ENCODE peak calls at places on chromosomes 12 and 14, in six cellular contexts. Z is PC-3, N is A549, V is tibial artery, J is left ventricle myocardium inferior, M is fibroblast of lung. O is an unnamed sample. For H3K4me1, the result is how much of the 10 kb centered on the place peaks cover.

GRCh38 chr14:101068958-101069549 is 165.5 kb upstream of the RTL1 start:
- DNase-seq in M (no peak), N (no peak), J (no peak), Z (no peak), V (peak), O (peak)

GRCh38 chr14:78530078-78530477 is 359.9 kb downstream of the NRXN3 start:
- DNase-seq in Z (peak), N (peak), J (no peak), M (no peak), V (no peak), O (no peak)

GRCh38 chr12:123094349-123095073 is 56.4 kb downstream of the PITPNM2 start:
- DNase-seq in J (no peak), N (peak), V (peak), M (peak), Z (peak), O (no peak)

GRCh38 chr14:68297871-68298468 is 478.4 kb downstream of the RAD51B start:
- DNase-seq in J (no peak), Z (peak), V (no peak), M (peak), N (peak), O (no peak)

GRCh38 chr12:28961948-28962384 is 187.1 kb upstream of the FAR2 start:
- DNase-seq in V (no peak), N (no peak), Z (peak), J (no peak), M (no peak), O (no peak)

GRCh38 chr14:30270200-30271161 is 288.5 kb upstream of the G2E3 start:
- DNase-seq in N (peak), M (peak), V (peak), J (peak), Z (peak), O (peak)

GRCh38 chr12:52042706-52043385 is 8.4 kb upstream of the NR4A1 start:
- DNase-seq in Z (no peak), M (no peak), V (no peak), N (no peak), J (no peak), O (no peak)

GRCh38 chr12:58977476-58977875 is 57.2 kb upstream of the LRIG3 start:
- DNase-seq in M (no peak), Z (no peak), N (no peak), J (no peak), V (no peak), O (no peak)

GRCh38 chr12:51242150-51242549 is 3.5 kb downstream of the DAZAP2 start:
- DNase-seq in J (peak), M (no peak), Z (no peak), V (peak), N (no peak), O (no peak)

GRCh38 chr12:93164103-93164880 is 213.4 kb upstream of the NUDT4 start:
- DNase-seq in V (no peak), J (no peak), M (no peak), Z (peak), N (no peak), O (no peak)

GRCh38 chr14:87745507-87746118 is 247.4 kb downstream of the GALC start:
- DNase-seq in N (peak), M (peak), V (no peak), J (no peak), Z (peak), O (no peak)

GRCh38 chr12:123741937-123742572 is 20.0 kb upstream of the DNAH10 start:
- DNase-seq in Z (no peak), V (no peak), J (no peak), N (no peak), M (no peak), O (no peak)

GRCh38 chr12:96240251-96240650 is 46.1 kb downstream of the ELK3 start:
- DNase-seq in V (no peak), N (no peak), Z (no peak), J (no peak), M (no peak), O (no peak)

GRCh38 chr12:96240656-96241055 is 46.5 kb downstream of the ELK3 start:
- DNase-seq in Z (no peak), V (no peak), N (no peak), M (no peak), J (no peak), O (no peak)

GRCh38 chr12:96238336-96239031 is 44.3 kb downstream of the ELK3 start:
- DNase-seq in M (peak), Z (no peak), J (peak), V (no peak), N (no peak), O (no peak)

GRCh38 chr12:96241484-96242256 is 47.5 kb downstream of the ELK3 start:
- DNase-seq in M (peak), N (peak), J (no peak), Z (no peak), V (peak), O (no peak)

GRCh38 chr12:96239711-96240234 is 45.6 kb downstream of the ELK3 start:
- DNase-seq in Z (no peak), J (peak), N (no peak), M (peak), V (no peak), O (no peak)
- TF ChIP-seq CTCF in Z (no peak), J (no peak), N (no peak), M (no peak), V (no peak), O (no peak)

GRCh38 chr14:105591052-105591451 is 64.7 kb downstream of the TMEM121 start:
- DNase-seq in N (no peak), M (no peak), J (no peak), Z (no peak), V (no peak), O (no peak)

GRCh38 chr14:105582639-105583038 is 56.3 kb downstream of the TMEM121 start:
- DNase-seq in J (no peak), V (no peak), Z (no peak), M (peak), N (no peak), O (peak)

GRCh38 chr14:105589161-105589925 is 63.0 kb downstream of the TMEM121 start:
- DNase-seq in V (no peak), M (no peak), Z (no peak), N (no peak), J (no peak), O (peak)

DNA sequence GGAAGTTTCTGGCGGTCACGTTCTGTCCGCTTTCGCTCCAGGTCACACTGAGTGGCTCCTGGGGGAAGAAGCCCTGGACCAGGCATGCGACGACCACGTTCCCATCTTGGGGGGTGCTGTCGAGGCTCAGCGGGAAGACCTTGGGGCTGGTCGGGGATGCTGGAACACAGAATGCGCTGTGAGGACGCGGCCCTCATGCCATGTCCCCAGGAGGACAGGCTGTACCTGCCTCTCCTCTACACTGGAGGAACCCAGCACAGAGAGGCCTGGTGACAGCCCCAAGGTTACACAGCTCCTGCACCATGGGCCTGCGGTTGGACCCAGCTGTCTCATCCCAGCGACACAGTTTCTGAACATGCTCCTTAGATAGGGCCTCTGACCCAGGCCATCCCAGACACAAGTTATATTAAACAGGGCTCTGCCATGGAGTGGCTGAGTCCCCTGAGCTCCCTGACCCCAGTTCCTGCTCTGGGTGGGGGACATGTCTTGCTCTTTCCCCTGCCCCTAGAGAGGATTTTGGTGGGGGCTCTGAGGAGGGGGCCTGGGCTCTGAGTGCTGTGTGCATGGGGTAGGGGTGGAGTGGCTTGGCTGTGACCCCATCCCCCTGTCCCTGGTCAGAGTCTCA is 62.0 kb downstream of the TMEM121 start:
- DNase-seq in V (no peak), M (no peak), Z (no peak), J (no peak), N (no peak), O (peak)
- H3K4me1 ChIP-seq in V (under half), M (under half), Z (under half), J (under half), N (under half), O (under half)

GRCh38 chr14:65282909-65283253 is 129.6 kb upstream of the FUT8 start:
- DNase-seq in N (no peak), J (no peak), M (no peak), V (no peak), Z (no peak), O (no peak)

GRCh38 chr14:65279958-65280357 is 132.6 kb upstream of the FUT8 start:
- DNase-seq in V (no peak), Z (no peak), M (no peak), J (no peak), N (no peak), O (no peak)

GRCh38 chr14:65279510-65279909 is 133.0 kb upstream of the FUT8 start:
- DNase-seq in J (no peak), Z (no peak), M (no peak), V (no peak), N (no peak), O (no peak)

GRCh38 chr14:65280653-65281052 is 131.9 kb upstream of the FUT8 start:
- DNase-seq in J (no peak), N (no peak), M (no peak), V (no peak), Z (no peak), O (no peak)

DNA sequence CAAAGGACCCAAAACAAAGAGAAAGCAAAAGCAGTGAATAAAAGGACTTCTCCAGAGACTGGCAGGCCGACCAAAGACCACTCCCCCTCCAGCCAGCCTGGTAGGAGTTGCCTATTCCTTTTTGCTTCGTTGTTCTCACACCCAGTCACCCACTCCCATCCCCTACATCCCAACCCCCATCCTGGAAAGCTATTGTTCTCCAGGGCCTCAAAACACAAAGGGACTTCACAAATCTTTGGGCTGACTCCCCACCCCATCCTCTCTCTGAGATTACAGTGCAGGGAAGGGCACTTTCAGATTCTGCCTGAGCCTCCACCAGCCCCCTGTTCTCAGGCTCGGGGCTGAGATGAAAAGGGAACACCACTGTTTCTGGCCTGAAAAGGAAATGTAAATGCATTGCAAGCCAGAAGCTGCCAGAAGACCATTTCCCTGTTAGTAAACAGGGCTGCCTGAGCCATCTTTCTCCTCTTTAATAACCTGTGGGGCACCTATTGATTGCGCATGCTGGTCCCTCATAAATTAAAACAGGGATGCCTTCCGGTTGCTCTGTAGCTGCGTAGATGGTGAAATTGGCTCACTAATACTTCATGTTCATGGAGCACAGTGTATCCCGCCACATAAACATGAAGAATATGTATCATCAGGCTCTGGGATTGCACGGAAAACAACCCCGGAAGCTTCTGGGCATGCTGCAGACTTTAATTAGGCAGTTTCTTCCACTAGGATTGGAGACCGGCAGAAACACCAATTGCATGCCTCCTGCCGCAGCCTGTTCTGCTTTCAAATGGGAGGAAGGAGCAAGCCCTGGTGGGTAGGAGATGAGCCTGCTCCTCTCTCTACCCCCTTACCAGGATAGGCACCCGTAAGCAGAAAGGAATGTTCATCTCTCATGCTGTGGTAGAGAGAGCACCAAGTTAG is 130.3 kb upstream of the FUT8 start:
- DNase-seq in Z (no peak), N (no peak), V (no peak), J (no peak), M (peak), O (no peak)
- H3K4me3 ChIP-seq in Z (no peak), N (no peak), V (peak), J (peak), M (no peak), O (peak)

GRCh38 chr12:85782711-85783110 is 53.5 kb downstream of the RASSF9 start:
- DNase-seq in Z (peak), M (no peak), V (no peak), J (no peak), N (peak), O (no peak)

GRCh38 chr12:85784096-85784720 is 52.0 kb downstream of the RASSF9 start:
- DNase-seq in V (no peak), J (no peak), M (peak), Z (peak), N (no peak), O (no peak)

GRCh38 chr12:85779768-85780167 is 56.4 kb downstream of the RASSF9 start:
- DNase-seq in V (no peak), J (no peak), N (peak), Z (peak), M (no peak), O (no peak)

DNA sequence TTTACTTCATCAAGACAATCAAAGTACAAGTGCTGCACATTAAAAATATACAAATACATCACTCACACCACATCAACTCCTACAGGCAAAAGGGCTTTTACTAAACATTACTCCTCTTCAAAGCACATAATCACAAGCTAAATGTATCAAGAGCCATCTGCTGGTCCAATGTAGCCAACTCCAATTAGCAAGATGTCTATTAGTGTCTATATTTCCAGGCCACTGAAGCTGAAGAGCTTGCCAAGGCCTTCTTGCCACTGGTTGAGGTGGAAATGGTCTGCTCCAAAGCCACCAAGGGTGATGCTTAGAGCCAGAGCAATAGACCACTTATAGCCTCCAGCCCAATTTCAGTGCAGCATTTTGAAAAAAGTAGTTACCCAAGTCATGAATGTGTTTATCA is 54.5 kb downstream of the RASSF9 start:
- DNase-seq in Z (no peak), V (no peak), M (no peak), N (no peak), J (no peak), O (no peak)
- TF ChIP-seq CTCF in Z (peak), V (no peak), M (no peak), N (no peak), J (no peak), O (no peak)

O was measured in upper lobe of right lung.